ENCODE peak calls at places on chromosomes 12 and 14, in five cellular contexts. W is PC-3, F is transverse colon, U is brain microvascular endothelial cell, D is thoracic aorta. L is an unnamed sample. For H3K27me3, the result is how much of the 10 kb centered on the place peaks cover.

GRCh38 chr14:72169521-72169920 is 237.3 kb downstream of the RGS6 start:
- DNase-seq in F (no peak), D (no peak), U (peak), W (no peak), L (no peak)

GRCh38 chr12:43728117-43728516 is 30.5 kb downstream of the PUS7L start:
- DNase-seq in F (no peak), W (peak), D (no peak), U (no peak), L (no peak)

GRCh38 chr12:118307069-118307954 is 65.4 kb downstream of the TAOK3 start:
- DNase-seq in F (no peak), W (peak), D (no peak), U (peak), L (no peak)

GRCh38 chr12:27014859-27015729 is 910 bp upstream of the TM7SF3 start:
- DNase-seq in D (no peak), F (no peak), U (no peak), W (no peak), L (no peak)

GRCh38 chr12:59115526-59115925 is 195.2 kb upstream of the LRIG3 start:
- DNase-seq in W (no peak), U (peak), F (no peak), D (no peak), L (no peak)

GRCh38 chr14:94582199-94582750 is 1.0 kb downstream of the SERPINA5 start:
- DNase-seq in D (no peak), F (no peak), W (no peak), U (no peak), L (no peak)

GRCh38 chr12:56695327-56696101 is 7.4 kb upstream of the PTGES3 start:
- DNase-seq in W (no peak), U (peak), F (no peak), D (no peak), L (no peak)

GRCh38 chr12:131466306-131466705 is 244.6 kb upstream of the SFSWAP start:
- DNase-seq in F (no peak), W (no peak), D (no peak), U (no peak), L (no peak)

GRCh38 chr12:27549801-27550652 is 26.0 kb downstream of the PPFIBP1 start:
- DNase-seq in F (peak), U (peak), D (peak), W (peak), L (peak)

GRCh38 chr12:52810554-52810953 is 3.4 kb downstream of the KRT4 start:
- DNase-seq in F (no peak), U (no peak), D (no peak), W (no peak), L (no peak)

GRCh38 chr12:52811191-52812072 is 2.5 kb downstream of the KRT4 start:
- DNase-seq in D (no peak), F (no peak), U (no peak), W (no peak), L (no peak)

GRCh38 chr12:52813203-52813819 is 605 bp downstream of the KRT4 start:
- DNase-seq in U (no peak), W (no peak), F (no peak), D (no peak), L (no peak)

GRCh38 chr12:52812749-52813148 is 1.2 kb downstream of the KRT4 start:
- DNase-seq in W (no peak), U (no peak), D (no peak), F (no peak), L (no peak)

GRCh38 chr12:52812073-52812400 is 1.9 kb downstream of the KRT4 start:
- DNase-seq in U (no peak), D (no peak), W (no peak), F (no peak), L (no peak)
- H3K27me3 ChIP-seq in U (under half), D (under half), W (under half), F (under half), L (under half)

GRCh38 chr14:21840765-21841164 is 167.1 kb upstream of the OR4E1 start:
- DNase-seq in W (peak), U (no peak), F (no peak), D (no peak), L (no peak)
- TF ChIP-seq CTCF in W (peak), U (peak), F (no peak), D (no peak), L (no peak)

GRCh38 chr12:107322063-107322462 is 228.7 kb upstream of the CRY1 start:
- DNase-seq in D (no peak), F (no peak), W (no peak), U (no peak), L (no peak)
- H3K27me3 ChIP-seq in D (under half), F (half or more), W (under half), U (under half), L (under half)

GRCh38 chr12:130218682-130219081 is 56.4 kb downstream of the FZD10 start:
- DNase-seq in D (no peak), W (no peak), F (no peak), U (no peak), L (no peak)

GRCh38 chr12:130213249-130213648 is 51.0 kb downstream of the FZD10 start:
- DNase-seq in D (no peak), F (no peak), W (no peak), U (no peak), L (no peak)

GRCh38 chr12:130220361-130220760 is 58.1 kb downstream of the FZD10 start:
- DNase-seq in W (no peak), U (no peak), D (no peak), F (no peak), L (no peak)

GRCh38 chr12:130212384-130212783 is 50.1 kb downstream of the FZD10 start:
- DNase-seq in U (no peak), F (no peak), W (no peak), D (no peak), L (no peak)

GRCh38 chr12:130214686-130215370 is 52.6 kb downstream of the FZD10 start:
- DNase-seq in D (no peak), U (no peak), W (no peak), F (no peak), L (no peak)
- TF ChIP-seq CTCF in D (no peak), U (no peak), W (no peak), F (no peak), L (no peak)

GRCh38 chr14:26200675-26201074 is 397.2 kb downstream of the NOVA1 start:
- DNase-seq in W (peak), U (no peak), F (no peak), D (no peak), L (no peak)

GRCh38 chr14:26194816-26195215 is 403.0 kb downstream of the NOVA1 start:
- DNase-seq in F (no peak), D (no peak), W (no peak), U (no peak), L (no peak)

GRCh38 chr14:26199599-26200370 is 398.0 kb downstream of the NOVA1 start:
- DNase-seq in U (no peak), W (peak), F (no peak), D (no peak), L (no peak)

GRCh38 chr14:26204362-26204953 is 393.4 kb downstream of the NOVA1 start:
- DNase-seq in U (no peak), F (no peak), D (no peak), W (no peak), L (peak)

GRCh38 chr14:26199096-26199495 is 398.7 kb downstream of the NOVA1 start:
- DNase-seq in D (no peak), F (no peak), W (no peak), U (no peak), L (no peak)
- H3K27me3 ChIP-seq in D (under half), F (under half), W (under half), U (under half), L (under half)

GRCh38 chr14:55377236-55377635 is 34.4 kb downstream of the ATG14 start:
- DNase-seq in W (no peak), F (no peak), D (no peak), U (no peak), L (no peak)
- TF ChIP-seq CTCF in W (peak), F (no peak), D (no peak), U (peak), L (no peak)

DNA sequence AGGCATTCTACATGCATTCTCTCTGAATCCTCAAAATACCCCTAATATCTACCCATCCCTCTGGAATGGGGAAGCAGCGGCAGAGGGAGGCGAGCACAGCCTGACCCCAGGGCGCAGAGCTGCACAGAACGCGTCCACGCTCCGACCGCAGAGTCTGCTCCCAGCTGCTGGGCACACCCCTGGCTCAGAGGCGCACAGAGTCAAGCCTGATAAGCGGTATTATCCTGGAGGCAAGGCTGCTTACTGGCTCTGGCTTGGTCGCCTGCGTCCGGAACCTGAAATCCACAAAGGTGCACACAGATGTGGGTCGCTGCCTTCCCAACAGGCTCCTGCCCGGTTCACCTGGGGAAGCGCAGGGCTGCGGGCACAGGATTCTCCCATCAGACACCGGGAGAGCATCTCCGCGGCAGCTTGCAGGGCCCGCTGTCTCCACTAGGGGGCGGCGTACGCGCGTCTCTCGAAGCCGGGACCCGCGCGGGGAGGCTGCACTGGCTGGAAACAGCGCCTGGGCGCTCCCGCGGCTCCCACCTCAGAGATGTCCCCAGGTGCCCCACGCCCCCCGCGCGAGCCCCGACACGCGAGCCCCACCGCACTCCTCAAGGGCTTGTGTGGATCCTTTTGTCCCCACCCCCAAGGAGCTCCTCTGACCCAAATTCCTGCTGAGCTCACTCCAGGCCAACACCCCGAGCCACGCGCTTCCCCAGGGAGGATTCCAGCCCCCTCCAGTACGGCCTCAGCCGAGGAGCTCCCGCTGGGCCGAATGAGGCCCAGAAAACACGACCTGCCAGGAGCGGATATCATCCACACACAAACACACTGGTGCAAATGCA is 120.1 kb upstream of the FZD10 start:
- DNase-seq in W (no peak), F (peak), D (no peak), U (peak), L (peak)
- H3K27me3 ChIP-seq in W (under half), F (under half), D (under half), U (under half), L (under half)

GRCh38 chr12:114164354-114164753 is 198.2 kb upstream of the RBM19 start:
- DNase-seq in U (no peak), D (no peak), W (no peak), F (no peak), L (no peak)

GRCh38 chr12:114168061-114168460 is 201.9 kb upstream of the RBM19 start:
- DNase-seq in U (no peak), D (no peak), F (no peak), W (no peak), L (no peak)

GRCh38 chr12:114167431-114167830 is 201.3 kb upstream of the RBM19 start:
- DNase-seq in F (no peak), W (no peak), U (no peak), D (no peak), L (no peak)

GRCh38 chr12:114165921-114166320 is 199.8 kb upstream of the RBM19 start:
- DNase-seq in D (no peak), W (no peak), F (no peak), U (no peak), L (no peak)

DNA sequence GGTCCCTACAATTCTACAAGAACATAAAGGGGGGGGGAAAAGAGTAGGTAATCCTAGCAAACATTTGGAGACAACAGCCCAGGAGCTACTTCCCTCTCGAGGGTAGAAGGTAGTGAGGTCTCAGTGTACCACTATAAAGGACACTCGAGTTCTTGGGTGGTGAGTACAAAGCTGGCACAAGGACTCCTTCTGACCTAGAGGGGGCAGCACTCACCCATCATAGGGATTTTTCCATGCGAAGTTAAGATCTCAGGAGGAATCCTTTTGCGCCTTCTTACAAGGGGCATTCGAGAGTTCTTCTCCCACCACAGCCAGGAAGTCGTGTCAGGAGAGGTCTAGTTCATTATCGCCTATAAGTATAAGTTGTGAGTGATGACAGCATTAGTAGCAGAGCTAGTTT is 200.2 kb upstream of the RBM19 start:
- DNase-seq in U (no peak), F (no peak), W (peak), D (no peak), L (no peak)
- TF ChIP-seq CTCF in U (no peak), F (peak), W (peak), D (peak), L (no peak)

GRCh38 chr12:98372340-98373018 is 142.9 kb upstream of the TMPO start:
- DNase-seq in D (no peak), F (no peak), U (no peak), W (no peak), L (no peak)

GRCh38 chr12:98370976-98371375 is 144.4 kb upstream of the TMPO start:
- DNase-seq in U (no peak), D (no peak), F (no peak), W (no peak), L (no peak)

GRCh38 chr12:98371419-98371818 is 144.0 kb upstream of the TMPO start:
- DNase-seq in U (peak), W (no peak), F (no peak), D (no peak), L (no peak)

GRCh38 chr12:98373019-98373554 is 142.3 kb upstream of the TMPO start:
- DNase-seq in F (no peak), W (peak), U (peak), D (no peak), L (no peak)

GRCh38 chr12:98373982-98374381 is 141.4 kb upstream of the TMPO start:
- DNase-seq in U (peak), W (no peak), F (no peak), D (no peak), L (no peak)
- H3K27me3 ChIP-seq in U (under half), W (half or more), F (under half), D (under half), L (under half)

L was measured in psoas muscle.